ENCODE peak calls at places on chromosome 14, in ten cellular contexts. One of them, this sample, is unnamed. For H3K27me3, the result is how much of the 10 kb centered on the place peaks cover.

GRCh38 chr14:75972729-75973480 is 8.9 kb downstream of the TGFB3 start:
- DNase-seq in stomach: no peak
- DNase-seq in heart left ventricle: no peak
- DNase-seq in esophagus muscularis mucosa: no peak
- DNase-seq in HepG2: no peak
- DNase-seq in body of pancreas: no peak
- DNase-seq in suprapubic skin: no peak
- DNase-seq in transverse colon: no peak
- DNase-seq in IMR-90: no peak
- DNase-seq in ovary: no peak
- DNase-seq in this sample: no peak

GRCh38 chr14:99560946-99561683 is 42.9 kb downstream of the CCDC85C start:
- DNase-seq in stomach: peak
- DNase-seq in heart left ventricle: no peak
- DNase-seq in esophagus muscularis mucosa: no peak
- DNase-seq in HepG2: no peak
- DNase-seq in body of pancreas: peak
- DNase-seq in suprapubic skin: no peak
- DNase-seq in transverse colon: no peak
- DNase-seq in IMR-90: no peak
- DNase-seq in ovary: no peak
- DNase-seq in this sample: peak

GRCh38 chr14:86087377-86087776 is 557.4 kb downstream of the FLRT2 start:
- DNase-seq in stomach: no peak
- DNase-seq in heart left ventricle: no peak
- DNase-seq in esophagus muscularis mucosa: no peak
- DNase-seq in HepG2: no peak
- DNase-seq in body of pancreas: no peak
- DNase-seq in suprapubic skin: no peak
- DNase-seq in transverse colon: no peak
- DNase-seq in IMR-90: no peak
- DNase-seq in ovary: no peak
- DNase-seq in this sample: no peak

GRCh38 chr14:59727073-59727661 is 143.4 kb downstream of the RTN1 start:
- DNase-seq in stomach: no peak
- DNase-seq in heart left ventricle: no peak
- DNase-seq in esophagus muscularis mucosa: peak
- DNase-seq in HepG2: no peak
- DNase-seq in body of pancreas: no peak
- DNase-seq in suprapubic skin: no peak
- DNase-seq in transverse colon: no peak
- DNase-seq in IMR-90: no peak
- DNase-seq in ovary: no peak
- DNase-seq in this sample: peak

GRCh38 chr14:102616799-102617198 is 24.4 kb downstream of the RCOR1 start:
- DNase-seq in stomach: no peak
- DNase-seq in heart left ventricle: no peak
- DNase-seq in esophagus muscularis mucosa: no peak
- DNase-seq in HepG2: peak
- DNase-seq in body of pancreas: no peak
- DNase-seq in suprapubic skin: no peak
- DNase-seq in transverse colon: no peak
- DNase-seq in IMR-90: no peak
- DNase-seq in ovary: no peak
- DNase-seq in this sample: no peak

GRCh38 chr14:101579372-101580080 is 18.2 kb downstream of the DIO3 start:
- DNase-seq in stomach: no peak
- DNase-seq in heart left ventricle: no peak
- DNase-seq in esophagus muscularis mucosa: no peak
- DNase-seq in HepG2: no peak
- DNase-seq in body of pancreas: no peak
- DNase-seq in suprapubic skin: no peak
- DNase-seq in transverse colon: no peak
- DNase-seq in IMR-90: no peak
- DNase-seq in ovary: peak
- DNase-seq in this sample: no peak

GRCh38 chr14:22955702-22956575 is 951 bp downstream of the HAUS4 start:
- DNase-seq in stomach: no peak
- DNase-seq in heart left ventricle: no peak
- DNase-seq in esophagus muscularis mucosa: no peak
- DNase-seq in HepG2: peak
- DNase-seq in body of pancreas: no peak
- DNase-seq in suprapubic skin: no peak
- DNase-seq in transverse colon: no peak
- DNase-seq in IMR-90: no peak
- DNase-seq in ovary: no peak
- DNase-seq in this sample: no peak

GRCh38 chr14:21923820-21924219 is 250.2 kb upstream of the OR4E1 start:
- DNase-seq in stomach: no peak
- DNase-seq in heart left ventricle: no peak
- DNase-seq in esophagus muscularis mucosa: no peak
- DNase-seq in HepG2: no peak
- DNase-seq in body of pancreas: no peak
- DNase-seq in suprapubic skin: no peak
- DNase-seq in transverse colon: no peak
- DNase-seq in IMR-90: no peak
- DNase-seq in ovary: no peak
- DNase-seq in this sample: no peak

DNA sequence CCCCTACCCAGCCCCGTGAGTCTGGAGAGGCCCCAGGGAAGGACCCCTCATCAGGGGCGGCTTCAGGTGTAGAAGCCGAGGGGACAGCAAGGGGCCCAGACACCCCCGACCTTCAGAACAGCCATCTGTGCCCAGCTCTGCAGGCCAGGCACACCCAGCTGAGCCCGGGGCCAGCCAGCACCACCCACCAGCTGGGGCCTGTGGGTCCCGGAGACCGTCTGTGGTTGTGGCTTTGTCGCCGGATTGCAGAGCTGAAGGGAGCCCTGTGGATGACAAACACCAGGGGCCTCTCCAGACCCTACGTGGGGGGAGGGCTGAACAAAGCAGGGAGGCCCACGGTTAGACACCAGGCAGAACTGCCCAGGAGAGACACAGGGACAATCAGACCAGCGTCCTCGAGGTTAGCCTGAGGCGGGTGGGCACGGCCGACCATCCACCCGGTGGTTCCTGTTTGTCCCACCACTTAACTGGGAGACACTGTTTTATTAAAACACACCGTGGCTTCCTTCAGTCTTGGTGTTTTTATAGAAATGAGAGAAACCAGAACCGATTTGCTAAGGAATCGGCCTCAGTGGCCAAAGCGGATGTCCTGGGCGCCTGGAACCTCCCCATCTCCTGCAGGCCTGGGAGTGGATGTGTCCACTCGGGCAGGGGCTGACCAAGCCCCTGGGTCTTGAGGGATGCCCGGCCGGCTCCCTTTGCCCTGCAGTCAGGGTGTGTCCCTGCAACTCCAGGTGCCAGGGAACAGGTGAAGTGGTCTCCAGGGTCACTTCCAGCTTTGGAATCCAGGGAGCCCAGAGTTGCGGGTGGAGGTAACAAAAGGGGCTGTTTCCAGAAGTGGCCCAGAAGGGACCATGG is 10.0 kb downstream of the C14orf180 start:
- DNase-seq in stomach: no peak
- DNase-seq in heart left ventricle: no peak
- DNase-seq in esophagus muscularis mucosa: no peak
- DNase-seq in HepG2: no peak
- DNase-seq in body of pancreas: no peak
- DNase-seq in suprapubic skin: no peak
- DNase-seq in transverse colon: no peak
- DNase-seq in IMR-90: no peak
- DNase-seq in ovary: no peak
- DNase-seq in this sample: no peak
- H3K27me3 ChIP-seq in stomach: under half
- H3K27me3 ChIP-seq in heart left ventricle: under half
- H3K27me3 ChIP-seq in esophagus muscularis mucosa: under half
- H3K27me3 ChIP-seq in HepG2: under half
- H3K27me3 ChIP-seq in body of pancreas: under half
- H3K27me3 ChIP-seq in suprapubic skin: half or more
- H3K27me3 ChIP-seq in transverse colon: under half
- H3K27me3 ChIP-seq in IMR-90: under half
- H3K27me3 ChIP-seq in ovary: under half
- H3K27me3 ChIP-seq in this sample: under half

DNA sequence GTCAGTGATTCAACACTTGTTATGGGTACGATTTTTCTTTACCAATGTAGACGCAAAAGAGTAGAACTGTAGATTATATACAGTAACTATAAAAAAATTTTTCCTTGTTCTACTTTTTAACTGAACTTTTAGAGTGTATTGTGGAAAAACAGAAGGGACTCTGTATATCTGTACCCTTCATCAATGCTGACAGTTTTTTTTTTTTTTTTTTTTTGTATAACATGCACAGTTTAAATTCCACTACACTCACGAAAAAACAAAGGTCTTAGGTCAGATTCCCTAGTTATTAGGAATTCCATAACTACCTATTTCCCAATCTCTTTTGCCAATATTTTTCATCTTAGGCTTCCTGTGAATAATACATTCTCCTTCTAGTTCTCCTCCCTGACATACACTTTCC is 6.4 kb downstream of the DDHD1 start:
- DNase-seq in stomach: no peak
- DNase-seq in heart left ventricle: no peak
- DNase-seq in esophagus muscularis mucosa: no peak
- DNase-seq in HepG2: no peak
- DNase-seq in body of pancreas: no peak
- DNase-seq in suprapubic skin: no peak
- DNase-seq in transverse colon: no peak
- DNase-seq in IMR-90: no peak
- DNase-seq in ovary: no peak
- DNase-seq in this sample: no peak
- TF ChIP-seq POLR2A in stomach: no peak
- TF ChIP-seq POLR2A in heart left ventricle: no peak
- TF ChIP-seq POLR2A in esophagus muscularis mucosa: no peak
- TF ChIP-seq POLR2A in HepG2: no peak
- TF ChIP-seq POLR2A in body of pancreas: no peak
- TF ChIP-seq POLR2A in suprapubic skin: no peak
- TF ChIP-seq POLR2A in transverse colon: no peak
- TF ChIP-seq POLR2A in IMR-90: no peak
- TF ChIP-seq POLR2A in ovary: no peak
- TF ChIP-seq POLR2A in this sample: no peak

DNA sequence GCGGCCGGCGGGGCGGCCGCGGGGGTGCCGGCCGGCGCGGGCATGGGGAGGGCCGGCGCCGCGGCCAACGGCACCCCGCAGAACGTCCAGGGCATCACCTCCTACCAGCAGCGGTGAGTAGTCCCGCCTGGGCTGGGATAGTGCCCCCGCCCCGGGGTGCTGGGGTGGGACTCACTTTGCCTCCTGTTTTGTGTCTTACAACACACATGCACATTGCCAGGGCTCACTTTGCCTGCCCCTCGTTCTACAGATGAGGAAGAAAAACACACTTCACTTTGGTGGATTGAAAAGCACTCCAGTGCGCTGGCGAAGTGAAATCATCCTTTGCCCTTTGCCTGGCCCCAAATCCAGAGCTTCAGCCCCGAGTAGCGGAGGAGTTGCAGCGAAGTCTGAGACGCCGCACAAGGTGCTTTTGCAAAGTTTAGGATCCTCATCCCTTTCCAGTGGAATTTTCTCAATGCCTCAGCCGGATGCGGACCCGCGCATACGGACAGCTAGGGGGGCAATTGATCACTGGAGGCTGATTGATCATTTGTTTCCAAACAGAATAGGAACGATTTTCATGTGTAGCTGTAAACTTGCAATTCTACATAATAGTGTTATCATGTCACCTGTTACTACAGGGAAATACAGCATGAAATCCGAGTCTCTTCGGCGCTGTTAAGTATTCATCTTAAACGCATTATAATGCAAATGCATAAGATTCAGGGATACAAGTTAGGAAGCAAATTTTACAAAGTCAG is 3.6 kb upstream of the NPAS3 start:
- DNase-seq in stomach: no peak
- DNase-seq in heart left ventricle: no peak
- DNase-seq in esophagus muscularis mucosa: no peak
- DNase-seq in HepG2: no peak
- DNase-seq in body of pancreas: peak
- DNase-seq in suprapubic skin: no peak
- DNase-seq in transverse colon: no peak
- DNase-seq in IMR-90: no peak
- DNase-seq in ovary: peak
- DNase-seq in this sample: peak
- H3K27me3 ChIP-seq in stomach: under half
- H3K27me3 ChIP-seq in heart left ventricle: under half
- H3K27me3 ChIP-seq in esophagus muscularis mucosa: under half
- H3K27me3 ChIP-seq in HepG2: under half
- H3K27me3 ChIP-seq in body of pancreas: under half
- H3K27me3 ChIP-seq in suprapubic skin: half or more
- H3K27me3 ChIP-seq in transverse colon: half or more
- H3K27me3 ChIP-seq in IMR-90: half or more
- H3K27me3 ChIP-seq in ovary: under half
- H3K27me3 ChIP-seq in this sample: under half

GRCh38 chr14:33836203-33836894 is 114.5 kb downstream of the EGLN3 start:
- DNase-seq in stomach: no peak
- DNase-seq in heart left ventricle: no peak
- DNase-seq in esophagus muscularis mucosa: peak
- DNase-seq in HepG2: no peak
- DNase-seq in body of pancreas: no peak
- DNase-seq in suprapubic skin: no peak
- DNase-seq in transverse colon: no peak
- DNase-seq in IMR-90: no peak
- DNase-seq in ovary: no peak
- DNase-seq in this sample: no peak
- TF ChIP-seq POLR2A in stomach: no peak
- TF ChIP-seq POLR2A in heart left ventricle: no peak
- TF ChIP-seq POLR2A in esophagus muscularis mucosa: no peak
- TF ChIP-seq POLR2A in HepG2: no peak
- TF ChIP-seq POLR2A in body of pancreas: no peak
- TF ChIP-seq POLR2A in suprapubic skin: no peak
- TF ChIP-seq POLR2A in transverse colon: no peak
- TF ChIP-seq POLR2A in IMR-90: no peak
- TF ChIP-seq POLR2A in ovary: no peak
- TF ChIP-seq POLR2A in this sample: no peak

DNA sequence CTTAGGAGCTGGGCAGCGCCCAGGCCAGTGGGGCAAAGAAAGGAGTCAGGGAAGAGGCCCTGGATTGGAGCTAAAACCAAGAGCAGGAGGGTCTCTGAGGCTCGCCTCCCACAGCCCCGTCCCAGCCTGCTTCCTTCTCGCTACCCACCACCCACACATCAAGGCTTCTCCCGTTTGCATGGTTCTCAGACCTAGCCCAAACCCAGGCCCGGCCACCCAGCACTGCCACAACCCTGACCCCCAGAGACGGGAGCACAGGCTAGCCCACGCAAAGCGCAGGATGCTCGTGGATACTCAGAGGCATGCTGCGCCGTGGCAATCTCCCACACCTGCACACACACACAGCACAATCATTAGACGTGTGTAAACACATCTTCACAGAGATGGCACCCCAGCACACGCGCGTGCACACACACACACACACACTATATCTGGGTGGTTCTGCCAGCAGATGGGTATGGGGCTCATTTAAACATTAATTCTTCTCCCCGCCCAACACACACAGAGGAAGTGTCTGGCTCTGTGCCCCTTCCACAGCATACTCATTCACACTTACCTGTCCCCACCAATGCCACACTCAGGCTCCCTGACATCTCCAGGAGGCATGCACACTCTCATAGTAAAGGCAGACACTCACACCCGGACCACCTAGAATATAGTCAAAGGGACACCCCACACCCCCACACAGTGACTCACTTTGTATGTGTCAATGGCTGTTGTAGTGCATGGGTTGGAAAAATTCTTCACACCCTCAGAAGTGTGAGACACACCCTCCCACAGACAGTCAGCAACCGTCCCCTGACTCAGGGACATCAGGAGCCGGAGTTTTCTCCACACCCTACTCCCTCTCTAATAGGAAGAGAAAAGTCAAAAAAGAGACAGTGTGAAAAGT is 1.1 kb downstream of the CARMIL3 start:
- DNase-seq in stomach: no peak
- DNase-seq in heart left ventricle: no peak
- DNase-seq in esophagus muscularis mucosa: no peak
- DNase-seq in HepG2: no peak
- DNase-seq in body of pancreas: no peak
- DNase-seq in suprapubic skin: no peak
- DNase-seq in transverse colon: no peak
- DNase-seq in IMR-90: no peak
- DNase-seq in ovary: no peak
- DNase-seq in this sample: no peak
- H3K27me3 ChIP-seq in stomach: under half
- H3K27me3 ChIP-seq in heart left ventricle: under half
- H3K27me3 ChIP-seq in esophagus muscularis mucosa: under half
- H3K27me3 ChIP-seq in HepG2: under half
- H3K27me3 ChIP-seq in body of pancreas: under half
- H3K27me3 ChIP-seq in suprapubic skin: under half
- H3K27me3 ChIP-seq in transverse colon: under half
- H3K27me3 ChIP-seq in IMR-90: under half
- H3K27me3 ChIP-seq in ovary: under half
- H3K27me3 ChIP-seq in this sample: under half

This sample was measured in right lobe of liver.